ENCODE peak calls at places on chromosome 4, in six cellular contexts. V is uterus, P is Peyer's patch, M is transverse colon, T is aorta, N is IMR-90. A is an unnamed sample.

GRCh38 chr4:152516156-152516555 is 19.7 kb downstream of the FBXW7 start:
- DNase-seq in V (no peak), P (no peak), M (no peak), T (no peak), N (no peak), A (no peak)

GRCh38 chr4:153488006-153488718 is 22.0 kb downstream of the TMEM131L start:
- DNase-seq in V (no peak), P (no peak), M (peak; percentile 37), T (no peak), N (peak; percentile 53), A (no peak)

GRCh38 chr4:24704152-24704551 is 91.2 kb upstream of the SOD3 start:
- DNase-seq in V (no peak), P (no peak), M (no peak), T (no peak), N (no peak), A (no peak)

GRCh38 chr4:76699911-76700310 is 198.0 kb downstream of the SOWAHB start:
- DNase-seq in V (no peak), P (no peak), M (no peak), T (no peak), N (no peak), A (no peak)

GRCh38 chr4:156252300-156253016 is 298.8 kb upstream of the CTSO start:
- DNase-seq in V (no peak), P (no peak), M (no peak), T (no peak), N (peak; percentile 52), A (no peak)

GRCh38 chr4:24743931-24744330 is 51.4 kb upstream of the SOD3 start:
- DNase-seq in V (peak; percentile 47), P (no peak), M (no peak), T (no peak), N (peak; percentile 4), A (no peak)

GRCh38 chr4:120088507-120088906 is 21.9 kb upstream of the MAD2L1 start:
- DNase-seq in V (no peak), P (no peak), M (no peak), T (no peak), N (no peak), A (no peak)

GRCh38 chr4:154822775-154823174 is 41.7 kb downstream of the RBM46 start:
- DNase-seq in V (no peak), P (no peak), M (no peak), T (no peak), N (peak; percentile 84), A (no peak)

GRCh38 chr4:117370944-117371665 is 285.7 kb upstream of the TRAM1L1 start:
- DNase-seq in V (no peak), P (no peak), M (no peak), T (no peak), N (no peak), A (no peak)

GRCh38 chr4:11632488-11632887 is 203.8 kb upstream of the HS3ST1 start:
- DNase-seq in V (no peak), P (no peak), M (no peak), T (no peak), N (no peak), A (no peak)

GRCh38 chr4:11634283-11634682 is 205.6 kb upstream of the HS3ST1 start:
- DNase-seq in V (no peak), P (peak; percentile 57), M (peak; percentile 68), T (no peak), N (no peak), A (no peak)

GRCh38 chr4:11631416-11631815 is 202.7 kb upstream of the HS3ST1 start:
- DNase-seq in V (no peak), P (no peak), M (no peak), T (no peak), N (peak; percentile 63), A (no peak)

GRCh38 chr4:11633435-11633834 is 204.7 kb upstream of the HS3ST1 start:
- DNase-seq in V (no peak), P (no peak), M (no peak), T (no peak), N (no peak), A (no peak)

GRCh38 chr4:11632015-11632414 is 203.3 kb upstream of the HS3ST1 start:
- DNase-seq in V (no peak), P (no peak), M (no peak), T (no peak), N (no peak), A (no peak)
- H3K27ac ChIP-seq in V (no peak overlapping the region), P (no peak overlapping the region), M (no peak overlapping the region), T (no peak overlapping the region), N (no peak overlapping the region), A (no peak overlapping the region)

GRCh38 chr4:98558770-98559169 is 99.6 kb downstream of the TSPAN5 start:
- DNase-seq in V (no peak), P (no peak), M (no peak), T (no peak), N (no peak), A (no peak)

GRCh38 chr4:98556451-98556850 is 102.0 kb downstream of the TSPAN5 start:
- DNase-seq in V (no peak), P (no peak), M (no peak), T (no peak), N (no peak), A (no peak)

GRCh38 chr4:98558366-98558765 is 100.0 kb downstream of the TSPAN5 start:
- DNase-seq in V (no peak), P (no peak), M (no peak), T (no peak), N (no peak), A (no peak)

GRCh38 chr4:98555798-98556445 is 102.5 kb downstream of the TSPAN5 start:
- DNase-seq in V (no peak), P (no peak), M (no peak), T (no peak), N (peak; percentile 49), A (no peak)

DNA sequence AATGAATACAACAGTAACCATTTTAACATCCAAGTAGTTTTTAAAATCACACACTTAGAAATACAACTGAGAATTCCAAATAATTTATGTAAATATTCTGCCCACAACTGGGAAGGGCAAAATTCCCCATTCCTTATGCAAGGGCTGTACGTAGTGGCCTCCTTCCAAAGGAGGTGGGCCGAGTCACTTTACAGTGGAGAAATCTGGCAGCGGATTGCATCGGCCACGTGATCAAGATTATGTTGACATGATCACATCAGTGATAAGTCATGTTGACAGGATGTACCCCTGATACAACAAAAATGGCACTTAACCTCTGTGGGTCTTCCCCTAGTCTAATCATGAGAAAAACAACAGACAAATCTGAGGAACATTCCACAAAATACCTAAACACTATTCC is 100.9 kb downstream of the TSPAN5 start:
- DNase-seq in V (no peak), P (no peak), M (no peak), T (no peak), N (peak; percentile 75), A (peak; percentile 52)
- H3K4me3 ChIP-seq in V (no peak overlapping the region), P (no peak overlapping the region), M (no peak overlapping the region), T (no peak overlapping the region), N (no peak overlapping the region), A (no peak overlapping the region)

GRCh38 chr4:30946288-30946687 is 226.1 kb downstream of the PCDH7 start:
- DNase-seq in V (no peak), P (no peak), M (no peak), T (no peak), N (no peak), A (no peak)
- H3K4me1 ChIP-seq in V (no peaks in the 10 kb centered on the region), P (no peaks in the 10 kb centered on the region), M (peaks cover 6% of the 10 kb centered on the region), T (no peaks in the 10 kb centered on the region), N (peaks cover 3% of the 10 kb centered on the region), A (no peaks in the 10 kb centered on the region)

GRCh38 chr4:88531549-88531948 is 8.0 kb upstream of the PYURF start:
- DNase-seq in V (no peak), P (no peak), M (no peak), T (no peak), N (no peak), A (no peak)

GRCh38 chr4:88537725-88538124 is 14.1 kb upstream of the PYURF start:
- DNase-seq in V (no peak), P (no peak), M (no peak), T (no peak), N (no peak), A (no peak)

GRCh38 chr4:88535090-88535755 is 11.6 kb upstream of the PYURF start:
- DNase-seq in V (no peak), P (no peak), M (no peak), T (no peak), N (no peak), A (no peak)

GRCh38 chr4:88533088-88533790 is 9.7 kb upstream of the PYURF start:
- DNase-seq in V (no peak), P (no peak), M (no peak), T (no peak), N (peak; percentile 85), A (no peak)

DNA sequence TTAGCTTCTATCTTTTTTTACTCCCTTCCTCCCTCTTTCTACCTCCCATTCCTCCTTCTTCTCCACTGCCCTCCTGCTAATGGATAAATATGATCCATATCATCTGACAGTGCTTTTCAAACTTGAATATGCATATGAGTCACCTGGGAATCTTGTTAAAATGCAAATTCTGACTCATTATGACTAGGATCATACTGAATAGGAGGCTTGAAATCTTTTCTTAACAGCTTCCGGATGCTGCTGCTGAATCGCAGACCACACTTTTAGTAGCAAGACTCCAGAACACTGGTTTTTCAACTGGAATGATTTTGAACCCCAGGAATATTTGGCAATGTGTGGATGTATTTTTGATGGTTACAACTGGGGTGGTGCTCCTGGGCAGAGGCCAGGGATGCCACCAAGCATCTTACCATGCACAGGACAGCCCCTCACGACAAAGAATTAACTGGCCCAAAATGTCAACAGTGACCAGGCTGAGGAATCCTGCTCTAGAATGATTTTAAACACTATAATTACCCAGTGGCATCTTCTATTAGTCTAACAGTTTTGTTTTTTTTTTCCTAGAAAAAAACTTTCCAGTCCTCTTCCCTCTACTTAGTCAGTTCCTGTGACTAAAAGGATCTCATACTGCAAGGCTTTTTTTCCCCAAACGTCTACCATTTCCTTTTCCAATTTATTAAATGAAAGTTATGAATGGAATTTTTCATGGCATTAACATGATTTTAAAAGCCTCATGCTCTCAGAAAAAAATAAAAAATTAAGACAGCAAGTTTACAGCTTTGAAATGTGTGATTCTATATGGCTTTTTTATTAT is 10.6 kb upstream of the PYURF start:
- DNase-seq in V (no peak), P (no peak), M (no peak), T (no peak), N (peak; percentile 94), A (no peak)
- H3K27ac ChIP-seq in V (no peak overlapping the region), P (no peak overlapping the region), M (no peak overlapping the region), T (no peak overlapping the region), N (peak overlapping the region; percentile 96), A (no peak overlapping the region)